ENCODE peak calls at places on chromosomes 6 and 20, in four cellular contexts. S, Y, Z and F are unnamed samples.
A peak's percentile ranks its signal among the peaks of the same experiment; 100 is the strongest.

GRCh38 chr20:24698706-24699206 is 229.3 kb downstream of the SYNDIG1 start:
- DNase-seq in S (no peak), Z (no peak), Y (no peak), F (no peak)

GRCh38 chr20:46400253-46400652 is 6.2 kb downstream of the ELMO2 start:
- DNase-seq in S (no peak), Y (no peak), Z (peak; percentile 26), F (peak; percentile 5)

GRCh38 chr6:167567142-167568033 is 242.5 kb downstream of the TTLL2 start:
- DNase-seq in S (no peak), Y (peak; percentile 16), Z (no peak), F (peak; percentile 96)

GRCh38 chr6:144283781-144284473 is 1.2 kb upstream of the UTRN start:
- DNase-seq in S (no peak), Y (no peak), Z (no peak), F (peak; percentile 59)

GRCh38 chr20:17738154-17738553 is 38.4 kb downstream of the BANF2 start:
- DNase-seq in Y (no peak), Z (no peak), S (no peak), F (no peak)

GRCh38 chr6:127924031-127924430 is 23.2 kb upstream of the THEMIS start:
- DNase-seq in S (no peak), Z (no peak), Y (no peak), F (no peak)

GRCh38 chr20:18632196-18632789 is 44.4 kb downstream of the DTD1 start:
- DNase-seq in Y (peak; percentile 64), Z (peak; percentile 56), S (peak; percentile 62), F (peak; percentile 38)

GRCh38 chr20:2451939-2452732 is 18.5 kb downstream of the SNRPB start:
- DNase-seq in Z (peak; percentile 68), Y (peak; percentile 81), S (no peak), F (peak; percentile 57)

GRCh38 chr20:45336530-45337366 is 11.5 kb downstream of the SDC4 start:
- DNase-seq in Y (peak; percentile 71), Z (no peak), S (no peak), F (no peak)

GRCh38 chr20:44495802-44496481 is 20.3 kb downstream of the TTPAL start:
- DNase-seq in Z (no peak), S (no peak), Y (no peak), F (peak; percentile 90)

GRCh38 chr20:37992802-37993538 is 40.3 kb downstream of the TTI1 start:
- DNase-seq in Y (peak; percentile 23), S (no peak), Z (peak; percentile 60), F (no peak)

GRCh38 chr6:76881414-76881813 is 581.9 kb downstream of the HTR1B start:
- DNase-seq in S (no peak), Y (no peak), Z (no peak), F (no peak)

GRCh38 chr6:142884214-142885035 is 60.6 kb downstream of the HIVEP2 start:
- DNase-seq in Y (no peak), S (no peak), Z (no peak), F (no peak)

GRCh38 chr6:69816569-69816968 is 19.8 kb upstream of the LMBRD1 start:
- DNase-seq in Z (no peak), Y (no peak), S (no peak), F (no peak)
- H3K4me3 ChIP-seq in Z (no peak overlapping the region), Y (no peak overlapping the region), S (no peak overlapping the region), F (no peak overlapping the region)

GRCh38 chr20:48921168-48921882 is at the start of gene ARFGEF2:
- DNase-seq in S (peak; percentile 96), Z (peak; percentile 92), Y (peak; percentile 96), F (peak; percentile 73)

GRCh38 chr20:48919882-48920526 is 1.5 kb upstream of the ARFGEF2 start:
- DNase-seq in S (no peak), Y (peak; percentile 59), Z (no peak), F (no peak)

GRCh38 chr20:48923149-48923718 is 1.7 kb downstream of the ARFGEF2 start:
- DNase-seq in Z (no peak), Y (no peak), S (no peak), F (no peak)

GRCh38 chr20:48920527-48921167 is 864 bp upstream of the ARFGEF2 start:
- DNase-seq in S (no peak), Z (no peak), Y (no peak), F (no peak)

DNA sequence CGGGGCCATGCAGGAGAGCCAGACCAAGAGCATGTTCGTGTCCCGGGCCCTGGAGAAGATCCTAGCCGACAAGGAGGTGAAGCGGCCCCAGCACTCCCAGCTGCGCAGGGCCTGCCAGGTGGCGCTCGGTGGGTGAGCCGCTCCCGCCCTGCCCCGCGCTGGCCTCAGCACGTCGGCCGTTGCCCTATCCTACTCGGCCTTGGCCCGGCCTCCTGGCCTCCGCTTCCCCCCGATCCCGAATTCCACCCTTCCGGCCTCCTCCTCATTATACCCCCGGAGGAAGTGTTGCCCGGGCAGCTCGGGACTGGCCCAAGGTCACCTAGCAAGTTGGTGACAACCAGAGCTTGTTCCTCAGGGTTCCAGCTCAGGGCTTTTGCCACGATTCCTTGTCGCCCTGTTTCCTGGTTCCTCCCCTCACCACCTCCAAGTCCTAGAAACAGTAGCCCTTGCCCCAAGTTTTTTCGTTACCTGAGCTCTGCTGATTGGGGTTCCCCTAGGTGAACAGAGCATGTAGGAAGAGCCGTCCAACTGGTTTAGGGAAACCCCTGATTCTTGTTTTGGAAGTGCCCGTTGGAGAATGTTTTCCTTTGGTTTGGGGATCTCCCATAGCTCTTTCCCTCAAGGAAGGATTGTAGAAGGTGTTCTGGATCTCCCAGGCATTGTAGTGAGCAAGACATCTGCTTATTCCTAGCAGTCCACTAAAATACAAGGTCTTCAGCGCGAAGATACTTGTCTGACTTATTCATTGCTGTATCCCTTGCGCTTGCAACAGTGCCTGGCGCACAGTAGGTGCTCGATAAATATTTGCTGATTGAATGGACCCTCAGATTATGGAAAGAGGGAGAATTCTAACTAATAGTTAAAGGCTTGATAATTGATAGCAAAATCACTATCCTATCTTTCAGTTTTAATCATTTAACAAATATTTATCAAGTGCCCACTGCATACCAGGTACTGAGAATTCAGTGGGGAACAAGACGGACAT is 664 bp downstream of the ARFGEF2 start:
- DNase-seq in S (peak; percentile 84), Y (peak; percentile 66), Z (no peak), F (peak; percentile 61)
- H3K4me1 ChIP-seq in S (peaks cover 3% of the 10 kb centered on the region), Y (peaks cover 6% of the 10 kb centered on the region), Z (peaks cover 53% of the 10 kb centered on the region), F (peaks cover 10% of the 10 kb centered on the region)

DNA sequence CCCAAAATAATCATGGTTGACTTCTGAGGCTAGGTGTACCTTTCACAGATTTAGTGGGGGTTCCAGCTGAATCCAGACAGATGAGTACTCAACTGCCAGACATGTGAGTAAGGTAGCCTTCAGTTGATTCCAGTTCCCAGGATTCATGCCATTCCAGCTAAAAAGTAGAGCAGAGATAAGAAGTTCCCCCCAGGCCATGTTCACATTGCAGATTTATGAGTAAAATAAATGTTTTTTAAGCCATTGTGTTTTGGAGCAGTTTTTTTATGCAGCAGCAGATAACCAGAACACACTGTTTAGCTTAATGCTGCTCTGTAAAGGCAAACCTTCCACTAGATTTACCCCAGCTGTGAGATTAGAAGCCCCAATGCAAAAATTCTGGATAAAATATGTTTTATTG is 245.0 kb downstream of the RFPL4B start:
- DNase-seq in S (no peak), Z (no peak), Y (no peak), F (no peak)
- H3K36me3 ChIP-seq in S (no peaks in the 10 kb centered on the region), Z (no peaks in the 10 kb centered on the region), Y (no peaks in the 10 kb centered on the region), F (no peaks in the 10 kb centered on the region)

DNA sequence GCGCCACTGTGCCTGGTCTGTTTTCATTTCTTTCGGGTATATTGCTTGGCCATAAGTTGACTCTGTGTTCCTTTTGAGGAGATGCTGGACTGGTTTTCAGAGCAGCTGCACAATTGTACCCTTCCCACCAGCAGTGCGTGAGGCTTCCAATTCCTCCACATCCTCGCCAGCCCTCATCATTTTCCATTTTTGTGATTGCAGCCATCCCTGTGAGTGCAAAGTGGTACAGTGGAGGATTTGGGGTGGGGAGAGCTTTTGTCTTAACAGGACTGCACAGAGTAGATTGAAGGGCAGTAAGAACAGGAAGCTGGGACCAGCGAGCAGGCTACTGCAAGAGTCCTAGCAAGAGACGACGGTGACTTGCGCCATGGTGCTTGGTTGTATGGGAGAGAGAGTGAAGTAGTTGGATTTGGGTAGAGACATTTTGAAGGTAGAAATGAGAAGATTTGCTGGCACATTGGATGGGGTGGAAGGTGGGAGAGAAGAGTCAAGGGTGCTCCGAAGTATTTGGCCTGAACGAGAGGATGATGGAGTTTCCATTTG is 18.3 kb downstream of the BCAS4 start:
- DNase-seq in Y (no peak), S (no peak), Z (no peak), F (no peak)
- H3K4me3 ChIP-seq in Y (no peak overlapping the region), S (no peak overlapping the region), Z (no peak overlapping the region), F (no peak overlapping the region)

GRCh38 chr20:51423810-51424209 is 118.7 kb downstream of the NFATC2 start:
- DNase-seq in S (no peak), Y (no peak), Z (no peak), F (no peak)
- H3K4me1 ChIP-seq in S (no peaks in the 10 kb centered on the region), Y (no peaks in the 10 kb centered on the region), Z (peaks cover 10% of the 10 kb centered on the region), F (peaks cover 5% of the 10 kb centered on the region)

DNA sequence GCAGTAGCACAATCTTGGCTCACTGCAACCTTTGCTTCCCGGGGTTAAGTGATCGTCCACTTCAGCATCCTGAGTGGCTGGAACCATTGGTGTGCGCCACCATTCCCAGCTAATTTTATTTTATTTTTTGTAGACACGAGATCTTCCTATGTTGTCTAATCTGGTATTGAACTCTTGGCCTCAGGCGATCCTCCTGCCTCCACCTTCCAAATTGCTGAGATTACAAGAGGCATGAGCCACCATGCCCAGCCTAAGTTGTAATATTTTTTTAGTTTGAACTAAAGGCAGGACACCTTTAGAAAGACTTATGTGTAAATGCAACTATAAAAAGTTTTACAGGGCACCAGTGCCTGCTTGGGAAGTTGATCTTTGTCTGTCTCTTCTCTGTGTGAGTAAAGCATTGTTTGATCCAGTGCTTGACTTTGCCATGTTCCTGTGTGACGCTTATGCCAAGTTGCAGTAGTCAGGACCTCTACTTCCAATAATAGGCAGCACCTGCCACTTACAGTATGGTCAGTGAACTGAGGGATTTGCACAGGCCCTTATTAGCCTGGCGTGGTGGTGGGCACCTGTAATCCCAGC is 46.9 kb downstream of the JARID2 start:
- DNase-seq in Y (no peak), S (no peak), Z (no peak), F (no peak)
- H3K36me3 ChIP-seq in Y (no peaks in the 10 kb centered on the region), S (no peaks in the 10 kb centered on the region), Z (no peaks in the 10 kb centered on the region), F (no peaks in the 10 kb centered on the region)

GRCh38 chr6:153591165-153591564 is 447.9 kb upstream of the OPRM1 start:
- DNase-seq in Y (no peak), S (no peak), Z (no peak), F (no peak)
- H3K4me3 ChIP-seq in Y (no peak overlapping the region), S (no peak overlapping the region), Z (no peak overlapping the region), F (no peak overlapping the region)

GRCh38 chr6:136784910-136785746 is 7.1 kb downstream of the MAP3K5 start:
- DNase-seq in S (no peak), Y (no peak), Z (peak; percentile 49), F (no peak)
- H3K4me1 ChIP-seq in S (peaks cover 42% of the 10 kb centered on the region), Y (peaks cover 11% of the 10 kb centered on the region), Z (peaks cover 69% of the 10 kb centered on the region), F (peaks cover 42% of the 10 kb centered on the region)